ENCODE peak calls at places on chromosomes 3 and 15, in six cellular contexts. X is ELF-1; E is T-helper 1 cell; K is NCI-H446; U is stimulated activated CD4-positive, alpha-beta T cell treated with anti-CD3 and anti-CD28 coated beads, Interleukin-1b, Interleukin-23, amount 100 ng/mL, for 24 hours; M is globus pallidus. G is an unnamed sample.

GRCh38 chr15:101500865-101501551 is 11.5 kb upstream of the PCSK6 start:
- DNase-seq in X (peak; percentile 62), E (no peak), K (no peak), U (no peak), M (no peak), G (no peak)

GRCh38 chr15:31297880-31298456 is 28.7 kb upstream of the KLF13 start:
- DNase-seq in X (no peak), E (no peak), K (no peak), U (no peak), M (no peak), G (no peak)

GRCh38 chr3:113218679-113219040 is 7.3 kb downstream of the BOC start:
- DNase-seq in X (no peak), E (no peak), K (no peak), U (no peak), M (no peak), G (no peak)

GRCh38 chr15:70258369-70259029 is 160.8 kb upstream of the TLE3 start:
- DNase-seq in X (no peak), E (peak; percentile 25), K (no peak), U (peak; percentile 42), M (peak; percentile 32), G (peak; percentile 28)

GRCh38 chr15:98425173-98425572 is 223.2 kb upstream of the IGF1R start:
- DNase-seq in X (no peak), E (no peak), K (no peak), U (no peak), M (no peak), G (no peak)

GRCh38 chr3:178291555-178291954 is 244.7 kb upstream of the KCNMB2 start:
- DNase-seq in X (no peak), E (no peak), K (no peak), U (no peak), M (no peak), G (no peak)

GRCh38 chr3:50303038-50303815 is at the start of gene HYAL1:
- DNase-seq in X (peak; percentile 86), E (no peak), K (no peak), U (no peak), M (no peak), G (no peak)

GRCh38 chr3:114331007-114331406 is 37.2 kb downstream of the TIGIT start:
- DNase-seq in X (no peak), E (no peak), K (no peak), U (no peak), M (no peak), G (no peak)

GRCh38 chr15:78171864-78172472 is 22.8 kb downstream of the IDH3A start:
- DNase-seq in X (no peak), E (no peak), K (no peak), U (no peak), M (no peak), G (no peak)

GRCh38 chr3:57446318-57446841 is 97.8 kb downstream of the DNAH12 start:
- DNase-seq in X (no peak), E (no peak), K (no peak), U (no peak), M (no peak), G (peak; percentile 12)

GRCh38 chr3:72523409-72524172 is 324.7 kb downstream of the SHQ1 start:
- DNase-seq in X (no peak), E (no peak), K (no peak), U (no peak), M (peak; percentile 62), G (no peak)

GRCh38 chr3:98722389-98722788 is 40.8 kb upstream of the ST3GAL6 start:
- DNase-seq in X (peak; percentile 49), E (no peak), K (no peak), U (no peak), M (no peak), G (no peak)

GRCh38 chr15:60480149-60480548 is 1.2 kb upstream of the ICE2 start:
- DNase-seq in X (no peak), E (no peak), K (no peak), U (no peak), M (no peak), G (no peak)

GRCh38 chr3:13517253-13517977 is 31.5 kb upstream of the FBLN2 start:
- DNase-seq in X (no peak), E (no peak), K (no peak), U (no peak), M (no peak), G (no peak)

GRCh38 chr3:181711325-181712135 is at the start of gene SOX2:
- DNase-seq in X (peak; percentile 88), E (no peak), K (peak; percentile 83), U (no peak), M (peak; percentile 95), G (peak; percentile 76)

GRCh38 chr3:30227571-30228301 is 378.7 kb upstream of the TGFBR2 start:
- DNase-seq in X (no peak), E (no peak), K (no peak), U (no peak), M (no peak), G (no peak)

GRCh38 chr3:187783098-187783497 is 37.8 kb upstream of the BCL6 start:
- DNase-seq in X (no peak), E (no peak), K (peak; percentile 83), U (no peak), M (no peak), G (peak; percentile 96)

GRCh38 chr3:28726840-28727239 is 378.2 kb upstream of the AZI2 start:
- DNase-seq in X (peak; percentile 51), E (no peak), K (peak; percentile 4), U (no peak), M (peak; percentile 3), G (peak; percentile 49)

GRCh38 chr15:80157215-80157614 is 4.4 kb downstream of the FAH start:
- DNase-seq in X (no peak), E (no peak), K (no peak), U (no peak), M (no peak), G (no peak)

G was measured in MG63.